ENCODE peak calls at places on chromosomes 1 and 21, in six cellular contexts. N is activated T-cell treated with anti-CD3 and anti-CD28 coated beads, Interleukin-2, amount 50 U/mL, for 72 hours; G is ascending aorta; R is GM12865; Q is heart right ventricle; Y is AG08396. M is an unnamed sample.

GRCh38 chr1:29827801-29828525 is 591.6 kb downstream of the PTPRU start:
- DNase-seq in N (no peak), G (no peak), R (no peak), Q (no peak), Y (no peak), M (no peak)

GRCh38 chr1:24964811-24965570 is 34.9 kb upstream of the RUNX3 start:
- DNase-seq in N (peak), G (peak), R (peak), Q (no peak), Y (no peak), M (no peak)

GRCh38 chr1:68051475-68051874 is 1.0 kb upstream of the DIRAS3 start:
- DNase-seq in N (no peak), G (no peak), R (no peak), Q (peak), Y (peak), M (peak)

GRCh38 chr1:201266774-201267173 is 16.5 kb upstream of the PKP1 start:
- DNase-seq in N (no peak), G (peak), R (no peak), Q (no peak), Y (peak), M (no peak)

GRCh38 chr1:29849038-29849750 is 612.9 kb downstream of the PTPRU start:
- DNase-seq in N (peak), G (peak), R (peak), Q (no peak), Y (peak), M (no peak)

GRCh38 chr21:42818328-42818749 is 61.0 kb downstream of the WDR4 start:
- DNase-seq in N (peak), G (no peak), R (peak), Q (peak), Y (peak), M (peak)

GRCh38 chr1:102726417-102726816 is 381.9 kb downstream of the COL11A1 start:
- DNase-seq in N (no peak), G (no peak), R (no peak), Q (no peak), Y (no peak), M (no peak)

GRCh38 chr1:154808261-154808908 is 61.7 kb downstream of the KCNN3 start:
- DNase-seq in N (no peak), G (no peak), R (no peak), Q (no peak), Y (no peak), M (no peak)

GRCh38 chr1:5338466-5338865 is 653.8 kb downstream of the NPHP4 start:
- DNase-seq in N (no peak), G (no peak), R (no peak), Q (no peak), Y (no peak), M (no peak)

GRCh38 chr1:228867951-228868730 is 132.9 kb downstream of the RHOU start:
- DNase-seq in N (no peak), G (no peak), R (no peak), Q (no peak), Y (no peak), M (no peak)

GRCh38 chr1:84330125-84330984 is 28.8 kb downstream of the SAMD13 start:
- DNase-seq in N (no peak), G (no peak), R (no peak), Q (no peak), Y (no peak), M (no peak)

GRCh38 chr1:8259498-8260290 is 58.2 kb upstream of the SLC45A1 start:
- DNase-seq in N (no peak), G (peak), R (no peak), Q (no peak), Y (peak), M (peak)

GRCh38 chr21:45869121-45870007 is 112.2 kb upstream of the COL6A1 start:
- DNase-seq in N (no peak), G (peak), R (no peak), Q (no peak), Y (peak), M (no peak)

GRCh38 chr1:78225153-78225552 is 179.4 kb downstream of the GIPC2 start:
- DNase-seq in N (no peak), G (no peak), R (no peak), Q (no peak), Y (no peak), M (no peak)

GRCh38 chr1:180928272-180929230 is 15.9 kb downstream of the KIAA1614 start:
- DNase-seq in N (no peak), G (no peak), R (no peak), Q (no peak), Y (no peak), M (peak)

M was measured in right lobe of liver.